ENCODE peak calls at places on chromosomes 11 and 22, in five cellular contexts. F is spleen, E is tibial artery, A is heart left ventricle, H is OCI-LY7. W is an unnamed sample. For H3K9me3, the result is how much of the 10 kb centered on the place peaks cover.

GRCh38 chr22:50189184-50189848 is 3.6 kb downstream of the TRABD start:
- DNase-seq in F (peak), A (peak), H (peak), E (no peak), W (peak)

GRCh38 chr11:103907548-103908455 is 128.6 kb upstream of the DDI1 start:
- DNase-seq in F (no peak), H (peak), E (no peak), A (no peak), W (no peak)

GRCh38 chr22:48837341-48837935 is 990.2 kb downstream of the BRD1 start:
- DNase-seq in H (no peak), F (peak), E (no peak), A (no peak), W (no peak)

GRCh38 chr11:71507102-71507501 is 20.0 kb upstream of the KRTAP5-7 start:
- DNase-seq in E (no peak), F (no peak), H (no peak), A (no peak), W (no peak)

GRCh38 chr22:21701384-21701971 is 34.1 kb downstream of the YPEL1 start:
- DNase-seq in A (no peak), H (no peak), E (no peak), F (no peak), W (no peak)

GRCh38 chr11:74819400-74819799 is 70.8 kb downstream of the RNF169 start:
- DNase-seq in A (no peak), F (no peak), H (no peak), E (no peak), W (no peak)

GRCh38 chr11:16598032-16598431 is 140.4 kb upstream of the C11orf58 start:
- DNase-seq in F (no peak), A (no peak), E (no peak), H (no peak), W (no peak)

GRCh38 chr11:128354476-128354875 is 232.9 kb downstream of the ETS1 start:
- DNase-seq in F (no peak), H (no peak), A (no peak), E (no peak), W (no peak)

GRCh38 chr22:46069518-46070214 is 80.7 kb upstream of the PPARA start:
- DNase-seq in H (peak), E (peak), A (peak), F (peak), W (peak)

GRCh38 chr22:25053153-25053805 is 100.8 kb downstream of the KIAA1671 start:
- DNase-seq in F (no peak), A (no peak), H (no peak), E (no peak), W (no peak)

GRCh38 chr11:118921929-118922744 is 3.6 kb downstream of the BCL9L start:
- DNase-seq in A (peak), F (peak), E (peak), H (no peak), W (peak)

DNA sequence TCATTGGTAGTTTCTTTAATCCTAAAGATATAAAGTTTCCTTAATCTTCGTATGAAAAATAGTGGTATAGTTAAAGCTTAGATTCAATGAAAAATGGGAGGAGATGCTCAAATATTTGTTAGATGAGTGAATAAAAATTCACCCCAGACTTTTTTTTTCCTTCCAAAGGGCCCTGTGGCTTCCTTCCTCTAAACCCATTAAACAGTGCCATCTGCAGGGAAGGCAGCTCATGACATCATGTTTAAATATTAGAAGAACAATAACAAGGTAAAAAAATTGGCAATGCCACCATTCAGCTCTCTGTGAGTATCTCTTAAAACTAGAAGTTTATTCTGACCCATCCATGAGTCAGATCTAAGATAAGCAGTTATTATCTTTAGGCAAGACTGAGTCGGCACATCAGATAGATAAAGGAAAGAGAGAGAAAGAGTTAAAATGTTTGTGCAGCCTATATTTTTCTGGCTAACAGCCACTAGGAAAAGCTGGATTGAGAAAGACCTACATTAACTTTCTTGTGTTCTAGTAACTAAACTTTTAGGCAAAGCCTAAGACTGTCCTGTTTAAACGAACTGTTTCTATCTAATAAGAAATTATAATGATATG is 19.1 kb upstream of the OOSP1 start:
- DNase-seq in H (peak), F (no peak), E (peak), A (no peak), W (no peak)
- H3K9me3 ChIP-seq in H (under half), F (under half), E (under half), A (under half), W (under half)

GRCh38 chr22:42296381-42296853 is 26.0 kb upstream of the TCF20 start:
- DNase-seq in F (no peak), E (no peak), A (peak), H (peak), W (peak)
- TF ChIP-seq CTCF in F (no peak), E (no peak), A (no peak), H (peak), W (no peak)

DNA sequence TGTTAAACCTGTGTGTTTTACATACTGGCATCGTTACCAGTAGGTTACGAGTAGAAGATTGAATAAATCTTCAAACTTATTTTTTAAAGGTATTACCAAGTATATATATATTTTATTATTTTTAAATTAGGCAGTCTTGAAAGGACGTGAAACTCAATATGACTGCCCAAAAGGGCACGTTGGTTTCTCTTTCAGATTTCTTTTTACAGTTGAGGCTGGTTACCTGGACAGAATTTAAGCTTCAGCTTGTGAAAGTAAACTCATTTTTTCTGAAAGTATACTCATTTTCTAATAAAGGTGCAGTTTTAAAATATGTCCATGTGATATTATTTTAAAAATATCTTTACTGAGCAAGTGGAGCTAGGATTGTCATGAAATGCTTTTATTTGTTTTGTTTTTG is 1.7 kb downstream of the FBXO7 start:
- DNase-seq in F (no peak), E (no peak), A (no peak), H (no peak), W (no peak)
- H3K27ac ChIP-seq in F (peak), E (peak), A (peak), H (no peak), W (no peak)

DNA sequence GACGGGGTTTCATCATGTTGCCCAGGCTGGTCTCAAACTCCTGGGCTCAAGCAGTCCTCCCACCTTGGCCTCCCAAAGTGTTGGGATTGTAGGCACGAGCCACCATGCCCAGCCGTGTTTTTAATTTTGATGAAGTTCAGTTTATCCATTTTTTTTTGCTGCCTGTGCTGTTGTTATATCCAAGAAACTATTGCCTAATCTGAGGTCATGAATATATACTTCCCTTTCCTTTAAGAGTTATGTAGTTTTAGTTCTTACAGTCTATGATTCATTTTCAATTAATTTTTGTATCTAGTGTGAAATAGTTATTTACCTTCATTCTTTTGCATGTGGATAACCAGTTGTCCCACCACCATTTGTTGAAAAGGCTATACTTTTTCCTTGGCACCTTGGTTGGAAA is 50.3 kb upstream of the SORL1-AS1 start:
- DNase-seq in A (no peak), E (no peak), H (no peak), F (no peak), W (no peak)
- H3K9me3 ChIP-seq in A (under half), E (under half), H (under half), F (under half), W (under half)

GRCh38 chr11:23944939-23945338 is 551.9 kb upstream of the LUZP2 start:
- DNase-seq in E (no peak), F (no peak), A (no peak), H (no peak), W (no peak)

GRCh38 chr11:23948831-23949230 is 548.0 kb upstream of the LUZP2 start:
- DNase-seq in F (no peak), E (no peak), H (no peak), A (no peak), W (no peak)

GRCh38 chr11:23947883-23948282 is 549.0 kb upstream of the LUZP2 start:
- DNase-seq in H (no peak), A (no peak), F (no peak), E (no peak), W (no peak)
- TF ChIP-seq CTCF in H (no peak), A (no peak), F (no peak), E (no peak), W (no peak)

DNA sequence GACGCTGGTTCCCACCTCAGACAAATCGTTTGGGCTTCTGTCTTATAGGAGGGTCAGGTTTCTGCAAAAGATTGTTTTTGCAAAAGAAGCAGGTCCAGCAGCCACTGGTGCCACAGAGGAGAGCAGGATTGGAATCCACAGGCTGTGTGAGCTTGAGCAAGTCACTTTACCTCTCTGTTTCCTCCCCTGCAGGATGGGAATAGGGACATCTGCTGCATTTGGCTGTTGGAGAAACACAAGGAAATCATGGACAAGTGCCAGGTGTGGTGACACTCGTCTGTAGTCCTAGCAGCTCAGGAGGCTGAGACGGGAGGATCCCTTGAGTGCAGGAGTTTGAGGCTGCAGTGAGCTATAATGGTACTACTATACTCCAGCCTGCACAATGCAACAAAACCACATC is 422.6 kb downstream of the MN1 start:
- DNase-seq in E (no peak), F (no peak), A (no peak), H (no peak), W (no peak)
- H3K27ac ChIP-seq in E (no peak), F (no peak), A (no peak), H (peak), W (no peak)

GRCh38 chr11:14454861-14455632 is 44.6 kb downstream of the COPB1 start:
- DNase-seq in F (no peak), A (no peak), H (peak), E (no peak), W (peak)

GRCh38 chr11:14458377-14458776 is 41.2 kb downstream of the COPB1 start:
- DNase-seq in F (no peak), E (no peak), H (no peak), A (no peak), W (no peak)

GRCh38 chr11:14455648-14456430 is 43.8 kb downstream of the COPB1 start:
- DNase-seq in H (no peak), F (no peak), E (no peak), A (no peak), W (no peak)

GRCh38 chr11:14463623-14464022 is 36.0 kb downstream of the COPB1 start:
- DNase-seq in A (no peak), E (no peak), F (no peak), H (no peak), W (no peak)

DNA sequence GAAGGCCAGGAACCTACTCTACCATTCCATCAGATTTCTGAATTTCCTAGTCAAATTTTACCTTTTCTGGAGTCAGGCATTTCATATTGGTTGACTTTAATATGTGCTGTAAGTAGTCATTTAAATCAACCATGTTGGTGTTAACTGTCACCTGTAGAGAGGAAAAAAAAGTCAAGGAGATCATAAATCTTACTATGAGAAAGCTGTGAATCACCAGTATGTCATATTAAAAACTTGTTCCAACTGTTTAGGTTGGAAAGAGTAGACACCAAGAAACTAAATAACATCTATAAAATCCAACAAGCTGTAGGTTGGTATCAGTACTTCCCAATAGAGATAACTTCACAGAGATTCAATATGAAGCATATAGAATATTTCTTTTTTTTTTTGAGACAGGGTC is 39.5 kb downstream of the COPB1 start:
- DNase-seq in H (no peak), F (no peak), A (no peak), E (no peak), W (no peak)
- H3K9me3 ChIP-seq in H (under half), F (under half), A (under half), E (under half), W (under half)